ENCODE peak calls at places on chromosome X, in four cellular contexts. One of them, this sample, is unnamed.

GRCh38 chrX:78747471-78747870 is at the start of gene LPAR4:
- DNase-seq in H4: no peak
- DNase-seq in NCI-H460: no peak
- DNase-seq in stimulated activated effector memory CD8-positive, alpha-beta T cell treated with anti-CD3 and anti-CD28 coated beads, Interleukin-12 subunit alpha, Interleukin-12 subunit beta, amount 100 ng/mL, for 72 hours: no peak
- DNase-seq in this sample: no peak

GRCh38 chrX:70755850-70756249 is 152.7 kb downstream of the TEX11 start:
- DNase-seq in H4: no peak
- DNase-seq in NCI-H460: no peak
- DNase-seq in stimulated activated effector memory CD8-positive, alpha-beta T cell treated with anti-CD3 and anti-CD28 coated beads, Interleukin-12 subunit alpha, Interleukin-12 subunit beta, amount 100 ng/mL, for 72 hours: no peak
- DNase-seq in this sample: no peak

GRCh38 chrX:45806410-45807121 is 605.9 kb upstream of the DIPK2B start:
- DNase-seq in H4: peak
- DNase-seq in NCI-H460: no peak
- DNase-seq in stimulated activated effector memory CD8-positive, alpha-beta T cell treated with anti-CD3 and anti-CD28 coated beads, Interleukin-12 subunit alpha, Interleukin-12 subunit beta, amount 100 ng/mL, for 72 hours: no peak
- DNase-seq in this sample: no peak

GRCh38 chrX:3743821-3744439 is 30.5 kb upstream of the PRKX start:
- DNase-seq in H4: no peak
- DNase-seq in NCI-H460: no peak
- DNase-seq in stimulated activated effector memory CD8-positive, alpha-beta T cell treated with anti-CD3 and anti-CD28 coated beads, Interleukin-12 subunit alpha, Interleukin-12 subunit beta, amount 100 ng/mL, for 72 hours: peak
- DNase-seq in this sample: no peak

GRCh38 chrX:152154050-152154449 is 15.7 kb upstream of the MAGEA10 start:
- DNase-seq in H4: no peak
- DNase-seq in NCI-H460: no peak
- DNase-seq in stimulated activated effector memory CD8-positive, alpha-beta T cell treated with anti-CD3 and anti-CD28 coated beads, Interleukin-12 subunit alpha, Interleukin-12 subunit beta, amount 100 ng/mL, for 72 hours: no peak
- DNase-seq in this sample: no peak

GRCh38 chrX:109537324-109537665 is 651 bp downstream of the NXT2 start:
- DNase-seq in H4: peak
- DNase-seq in NCI-H460: peak
- DNase-seq in stimulated activated effector memory CD8-positive, alpha-beta T cell treated with anti-CD3 and anti-CD28 coated beads, Interleukin-12 subunit alpha, Interleukin-12 subunit beta, amount 100 ng/mL, for 72 hours: no peak
- DNase-seq in this sample: no peak

GRCh38 chrX:16897445-16897844 is 27.3 kb upstream of the RBBP7 start:
- DNase-seq in H4: no peak
- DNase-seq in NCI-H460: no peak
- DNase-seq in stimulated activated effector memory CD8-positive, alpha-beta T cell treated with anti-CD3 and anti-CD28 coated beads, Interleukin-12 subunit alpha, Interleukin-12 subunit beta, amount 100 ng/mL, for 72 hours: no peak
- DNase-seq in this sample: no peak

GRCh38 chrX:13357925-13358324 is 38.1 kb upstream of the ATXN3L start:
- DNase-seq in H4: no peak
- DNase-seq in NCI-H460: no peak
- DNase-seq in stimulated activated effector memory CD8-positive, alpha-beta T cell treated with anti-CD3 and anti-CD28 coated beads, Interleukin-12 subunit alpha, Interleukin-12 subunit beta, amount 100 ng/mL, for 72 hours: no peak
- DNase-seq in this sample: no peak

GRCh38 chrX:154368630-154369452 is 5.6 kb downstream of the FLNA start:
- DNase-seq in H4: peak
- DNase-seq in NCI-H460: peak
- DNase-seq in stimulated activated effector memory CD8-positive, alpha-beta T cell treated with anti-CD3 and anti-CD28 coated beads, Interleukin-12 subunit alpha, Interleukin-12 subunit beta, amount 100 ng/mL, for 72 hours: peak
- DNase-seq in this sample: peak

GRCh38 chrX:154547245-154548027 is at the start of gene IKBKG:
- DNase-seq in H4: peak
- DNase-seq in NCI-H460: peak
- DNase-seq in stimulated activated effector memory CD8-positive, alpha-beta T cell treated with anti-CD3 and anti-CD28 coated beads, Interleukin-12 subunit alpha, Interleukin-12 subunit beta, amount 100 ng/mL, for 72 hours: peak
- DNase-seq in this sample: peak

GRCh38 chrX:125090046-125090445 is 229.6 kb upstream of the TEX13C start:
- DNase-seq in H4: peak
- DNase-seq in NCI-H460: no peak
- DNase-seq in stimulated activated effector memory CD8-positive, alpha-beta T cell treated with anti-CD3 and anti-CD28 coated beads, Interleukin-12 subunit alpha, Interleukin-12 subunit beta, amount 100 ng/mL, for 72 hours: no peak
- DNase-seq in this sample: no peak

GRCh38 chrX:79259073-79259689 is 108.0 kb downstream of the ITM2A start:
- DNase-seq in H4: no peak
- DNase-seq in NCI-H460: no peak
- DNase-seq in stimulated activated effector memory CD8-positive, alpha-beta T cell treated with anti-CD3 and anti-CD28 coated beads, Interleukin-12 subunit alpha, Interleukin-12 subunit beta, amount 100 ng/mL, for 72 hours: peak
- DNase-seq in this sample: no peak

GRCh38 chrX:42219231-42219630 is 295.9 kb upstream of the CASK start:
- DNase-seq in H4: peak
- DNase-seq in NCI-H460: no peak
- DNase-seq in stimulated activated effector memory CD8-positive, alpha-beta T cell treated with anti-CD3 and anti-CD28 coated beads, Interleukin-12 subunit alpha, Interleukin-12 subunit beta, amount 100 ng/mL, for 72 hours: no peak
- DNase-seq in this sample: no peak

GRCh38 chrX:23783569-23784486 is 855 bp downstream of the SAT1 start:
- DNase-seq in H4: no peak
- DNase-seq in NCI-H460: no peak
- DNase-seq in stimulated activated effector memory CD8-positive, alpha-beta T cell treated with anti-CD3 and anti-CD28 coated beads, Interleukin-12 subunit alpha, Interleukin-12 subunit beta, amount 100 ng/mL, for 72 hours: peak
- DNase-seq in this sample: no peak

GRCh38 chrX:9873952-9874351 is 87.7 kb downstream of the SHROOM2 start:
- DNase-seq in H4: peak
- DNase-seq in NCI-H460: peak
- DNase-seq in stimulated activated effector memory CD8-positive, alpha-beta T cell treated with anti-CD3 and anti-CD28 coated beads, Interleukin-12 subunit alpha, Interleukin-12 subunit beta, amount 100 ng/mL, for 72 hours: peak
- DNase-seq in this sample: no peak

GRCh38 chrX:7108995-7109634 is 38.4 kb upstream of the STS start:
- DNase-seq in H4: no peak
- DNase-seq in NCI-H460: no peak
- DNase-seq in stimulated activated effector memory CD8-positive, alpha-beta T cell treated with anti-CD3 and anti-CD28 coated beads, Interleukin-12 subunit alpha, Interleukin-12 subunit beta, amount 100 ng/mL, for 72 hours: no peak
- DNase-seq in this sample: no peak

GRCh38 chrX:16466640-16467432 is 183.1 kb upstream of the S100G start:
- DNase-seq in H4: no peak
- DNase-seq in NCI-H460: no peak
- DNase-seq in stimulated activated effector memory CD8-positive, alpha-beta T cell treated with anti-CD3 and anti-CD28 coated beads, Interleukin-12 subunit alpha, Interleukin-12 subunit beta, amount 100 ng/mL, for 72 hours: no peak
- DNase-seq in this sample: no peak

This sample was measured in esophagus squamous epithelium.